ENCODE peak calls at places on chromosomes 3 and 15, in nine cellular contexts. One of them, this sample, is unnamed.
A peak's percentile ranks its signal among the peaks of the same experiment; 100 is the strongest.

GRCh38 chr15:45641374-45641778 is 6.5 kb downstream of the SQOR start:
- DNase-seq in upper lobe of right lung: no peak
- DNase-seq in DND-41: no peak
- DNase-seq in GM12878: no peak
- DNase-seq in psoas muscle: peak; percentile 54
- DNase-seq in keratinocyte: no peak
- DNase-seq in neuronal stem cell: no peak
- DNase-seq in NT2/D1: no peak
- DNase-seq in iPS DF 6.9: no peak
- DNase-seq in this sample: no peak

GRCh38 chr3:178343433-178344038 is 192.7 kb upstream of the KCNMB2 start:
- DNase-seq in upper lobe of right lung: no peak
- DNase-seq in DND-41: no peak
- DNase-seq in keratinocyte: no peak
- DNase-seq in NT2/D1: no peak
- DNase-seq in neuronal stem cell: no peak
- DNase-seq in psoas muscle: no peak
- DNase-seq in GM12878: no peak
- DNase-seq in iPS DF 6.9: no peak
- DNase-seq in this sample: no peak

GRCh38 chr15:51751687-51752683 is 588 bp downstream of the TMOD2 start:
- DNase-seq in DND-41: peak; percentile 20
- DNase-seq in keratinocyte: no peak
- DNase-seq in GM12878: no peak
- DNase-seq in neuronal stem cell: peak; percentile 29
- DNase-seq in iPS DF 6.9: no peak
- DNase-seq in NT2/D1: no peak
- DNase-seq in upper lobe of right lung: peak; percentile 67
- DNase-seq in psoas muscle: peak; percentile 56
- DNase-seq in this sample: peak; percentile 52

GRCh38 chr3:170689218-170689874 is 103.5 kb upstream of the SLC7A14 start:
- DNase-seq in neuronal stem cell: no peak
- DNase-seq in psoas muscle: peak; percentile 52
- DNase-seq in upper lobe of right lung: peak; percentile 67
- DNase-seq in iPS DF 6.9: no peak
- DNase-seq in keratinocyte: peak; percentile 94
- DNase-seq in GM12878: no peak
- DNase-seq in NT2/D1: peak; percentile 74
- DNase-seq in DND-41: no peak
- DNase-seq in this sample: peak; percentile 50

GRCh38 chr3:89025185-89025584 is 82.2 kb upstream of the EPHA3 start:
- DNase-seq in neuronal stem cell: peak; percentile 37
- DNase-seq in keratinocyte: no peak
- DNase-seq in DND-41: no peak
- DNase-seq in GM12878: no peak
- DNase-seq in psoas muscle: no peak
- DNase-seq in NT2/D1: no peak
- DNase-seq in upper lobe of right lung: no peak
- DNase-seq in iPS DF 6.9: no peak
- DNase-seq in this sample: no peak

GRCh38 chr3:151219056-151219455 is 16.0 kb upstream of the GPR171 start:
- DNase-seq in iPS DF 6.9: no peak
- DNase-seq in GM12878: no peak
- DNase-seq in NT2/D1: no peak
- DNase-seq in neuronal stem cell: no peak
- DNase-seq in DND-41: no peak
- DNase-seq in upper lobe of right lung: no peak
- DNase-seq in keratinocyte: peak; percentile 61
- DNase-seq in psoas muscle: no peak
- DNase-seq in this sample: no peak

GRCh38 chr3:101868534-101869464 is 19.5 kb downstream of the NFKBIZ start:
- DNase-seq in keratinocyte: no peak
- DNase-seq in DND-41: no peak
- DNase-seq in iPS DF 6.9: no peak
- DNase-seq in upper lobe of right lung: no peak
- DNase-seq in GM12878: no peak
- DNase-seq in NT2/D1: no peak
- DNase-seq in psoas muscle: no peak
- DNase-seq in neuronal stem cell: no peak
- DNase-seq in this sample: peak; percentile 65

GRCh38 chr3:194620192-194620591 is 13.0 kb downstream of the TMEM44 start:
- DNase-seq in psoas muscle: peak; percentile 2
- DNase-seq in GM12878: no peak
- DNase-seq in iPS DF 6.9: no peak
- DNase-seq in keratinocyte: no peak
- DNase-seq in neuronal stem cell: no peak
- DNase-seq in upper lobe of right lung: no peak
- DNase-seq in DND-41: no peak
- DNase-seq in NT2/D1: no peak
- DNase-seq in this sample: no peak

GRCh38 chr15:76335129-76335850 is 1.3 kb upstream of the ISL2 start:
- DNase-seq in upper lobe of right lung: no peak
- DNase-seq in psoas muscle: no peak
- DNase-seq in DND-41: no peak
- DNase-seq in iPS DF 6.9: no peak
- DNase-seq in neuronal stem cell: no peak
- DNase-seq in keratinocyte: no peak
- DNase-seq in NT2/D1: no peak
- DNase-seq in GM12878: no peak
- DNase-seq in this sample: no peak

GRCh38 chr3:74384151-74384550 is 230.3 kb downstream of the CNTN3 start:
- DNase-seq in upper lobe of right lung: no peak
- DNase-seq in GM12878: no peak
- DNase-seq in DND-41: no peak
- DNase-seq in NT2/D1: no peak
- DNase-seq in neuronal stem cell: no peak
- DNase-seq in keratinocyte: no peak
- DNase-seq in iPS DF 6.9: no peak
- DNase-seq in psoas muscle: no peak
- DNase-seq in this sample: no peak

GRCh38 chr15:27549796-27550195 is 549.3 kb downstream of the OCA2 start:
- DNase-seq in iPS DF 6.9: no peak
- DNase-seq in psoas muscle: no peak
- DNase-seq in upper lobe of right lung: no peak
- DNase-seq in GM12878: no peak
- DNase-seq in neuronal stem cell: no peak
- DNase-seq in DND-41: no peak
- DNase-seq in NT2/D1: no peak
- DNase-seq in keratinocyte: no peak
- DNase-seq in this sample: no peak

GRCh38 chr3:6781103-6781502 is 79.8 kb upstream of the GRM7 start:
- DNase-seq in keratinocyte: no peak
- DNase-seq in GM12878: no peak
- DNase-seq in NT2/D1: no peak
- DNase-seq in neuronal stem cell: no peak
- DNase-seq in iPS DF 6.9: no peak
- DNase-seq in DND-41: no peak
- DNase-seq in upper lobe of right lung: no peak
- DNase-seq in psoas muscle: no peak
- DNase-seq in this sample: no peak

GRCh38 chr3:179949428-179949827 is 87.3 kb downstream of the PEX5L start:
- DNase-seq in upper lobe of right lung: no peak
- DNase-seq in keratinocyte: no peak
- DNase-seq in iPS DF 6.9: no peak
- DNase-seq in neuronal stem cell: no peak
- DNase-seq in NT2/D1: no peak
- DNase-seq in GM12878: no peak
- DNase-seq in psoas muscle: no peak
- DNase-seq in DND-41: no peak
- DNase-seq in this sample: no peak

GRCh38 chr15:40266828-40267304 is 16.0 kb downstream of the ANKRD63 start:
- DNase-seq in psoas muscle: no peak
- DNase-seq in DND-41: no peak
- DNase-seq in keratinocyte: peak; percentile 83
- DNase-seq in upper lobe of right lung: peak; percentile 82
- DNase-seq in iPS DF 6.9: no peak
- DNase-seq in GM12878: no peak
- DNase-seq in NT2/D1: no peak
- DNase-seq in neuronal stem cell: no peak
- DNase-seq in this sample: peak; percentile 88

GRCh38 chr3:144058713-144059112 is 87.1 kb downstream of the DIPK2A start:
- DNase-seq in neuronal stem cell: no peak
- DNase-seq in keratinocyte: no peak
- DNase-seq in DND-41: no peak
- DNase-seq in psoas muscle: no peak
- DNase-seq in upper lobe of right lung: no peak
- DNase-seq in GM12878: peak; percentile 20
- DNase-seq in NT2/D1: no peak
- DNase-seq in iPS DF 6.9: no peak
- DNase-seq in this sample: no peak

DNA sequence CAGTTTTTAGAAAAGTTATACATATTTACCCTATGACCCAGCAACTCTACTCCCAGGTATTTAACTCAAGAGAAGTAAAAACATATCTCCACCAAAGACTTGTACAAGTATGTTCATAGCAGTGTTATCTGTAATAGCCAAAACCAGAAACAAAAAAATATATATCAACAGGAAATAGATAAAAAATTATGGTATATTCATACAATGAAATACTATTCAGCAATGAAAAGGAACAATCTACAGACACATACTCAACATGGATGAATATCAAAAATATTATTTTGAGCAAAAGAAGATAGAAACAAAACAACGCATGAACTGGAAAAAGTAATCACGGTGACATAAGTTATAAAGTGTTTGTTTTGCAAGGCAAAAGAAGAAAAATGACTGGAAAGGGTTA is 72.4 kb downstream of the VPS13C start:
- DNase-seq in neuronal stem cell: no peak
- DNase-seq in DND-41: no peak
- DNase-seq in psoas muscle: no peak
- DNase-seq in keratinocyte: no peak
- DNase-seq in upper lobe of right lung: no peak
- DNase-seq in iPS DF 6.9: no peak
- DNase-seq in NT2/D1: no peak
- DNase-seq in GM12878: no peak
- DNase-seq in this sample: no peak
- H3K36me3 ChIP-seq in neuronal stem cell: no peaks in the 10 kb centered on the region
- H3K36me3 ChIP-seq in DND-41: peaks cover 64% of the 10 kb centered on the region
- H3K36me3 ChIP-seq in psoas muscle: no peaks in the 10 kb centered on the region
- H3K36me3 ChIP-seq in keratinocyte: no peaks in the 10 kb centered on the region
- H3K36me3 ChIP-seq in upper lobe of right lung: peaks cover 46% of the 10 kb centered on the region
- H3K36me3 ChIP-seq in iPS DF 6.9: no peaks in the 10 kb centered on the region
- H3K36me3 ChIP-seq in NT2/D1: no peaks in the 10 kb centered on the region
- H3K36me3 ChIP-seq in GM12878: no peaks in the 10 kb centered on the region
- H3K36me3 ChIP-seq in this sample: no peaks in the 10 kb centered on the region

DNA sequence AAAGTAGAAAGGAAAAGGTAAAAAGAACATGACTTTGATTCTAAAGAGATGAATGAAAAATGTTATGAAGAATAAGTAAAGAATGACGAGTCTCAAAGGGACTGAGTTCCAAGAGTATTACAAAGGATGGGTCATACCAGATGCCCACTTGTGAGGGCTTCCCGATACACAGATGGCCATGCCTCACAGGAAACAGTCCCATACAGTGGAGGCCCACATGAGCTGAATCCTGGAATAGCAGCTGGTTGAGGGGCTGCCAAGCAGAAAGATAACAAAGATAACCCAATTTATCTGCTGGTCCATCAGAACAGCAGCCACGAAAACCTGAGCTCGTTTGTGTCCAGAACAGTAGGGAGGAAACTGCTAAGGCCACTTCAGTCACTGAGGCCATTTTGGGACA is 3.7 kb downstream of the SSR3 start:
- DNase-seq in iPS DF 6.9: no peak
- DNase-seq in neuronal stem cell: no peak
- DNase-seq in upper lobe of right lung: no peak
- DNase-seq in NT2/D1: no peak
- DNase-seq in GM12878: no peak
- DNase-seq in psoas muscle: no peak
- DNase-seq in keratinocyte: no peak
- DNase-seq in DND-41: no peak
- DNase-seq in this sample: no peak
- H3K36me3 ChIP-seq in iPS DF 6.9: peaks cover 8% of the 10 kb centered on the region
- H3K36me3 ChIP-seq in neuronal stem cell: peaks cover 7% of the 10 kb centered on the region
- H3K36me3 ChIP-seq in upper lobe of right lung: peaks cover 70% of the 10 kb centered on the region
- H3K36me3 ChIP-seq in NT2/D1: peaks cover 79% of the 10 kb centered on the region
- H3K36me3 ChIP-seq in GM12878: no peaks in the 10 kb centered on the region
- H3K36me3 ChIP-seq in psoas muscle: peaks cover 2% of the 10 kb centered on the region
- H3K36me3 ChIP-seq in keratinocyte: peaks cover 3% of the 10 kb centered on the region
- H3K36me3 ChIP-seq in DND-41: peaks cover 71% of the 10 kb centered on the region
- H3K36me3 ChIP-seq in this sample: peaks cover 68% of the 10 kb centered on the region

GRCh38 chr3:189275852-189276251 is 104.1 kb downstream of the TPRG1 start:
- DNase-seq in GM12878: no peak
- DNase-seq in keratinocyte: no peak
- DNase-seq in iPS DF 6.9: no peak
- DNase-seq in psoas muscle: no peak
- DNase-seq in DND-41: no peak
- DNase-seq in upper lobe of right lung: no peak
- DNase-seq in neuronal stem cell: no peak
- DNase-seq in NT2/D1: no peak
- DNase-seq in this sample: no peak

GRCh38 chr3:189272500-189273119 is 100.8 kb downstream of the TPRG1 start:
- DNase-seq in psoas muscle: no peak
- DNase-seq in GM12878: no peak
- DNase-seq in keratinocyte: no peak
- DNase-seq in neuronal stem cell: peak; percentile 20
- DNase-seq in upper lobe of right lung: no peak
- DNase-seq in NT2/D1: no peak
- DNase-seq in DND-41: no peak
- DNase-seq in iPS DF 6.9: peak; percentile 33
- DNase-seq in this sample: no peak

GRCh38 chr3:189276481-189277190 is 104.9 kb downstream of the TPRG1 start:
- DNase-seq in keratinocyte: no peak
- DNase-seq in psoas muscle: no peak
- DNase-seq in neuronal stem cell: no peak
- DNase-seq in upper lobe of right lung: no peak
- DNase-seq in NT2/D1: no peak
- DNase-seq in iPS DF 6.9: no peak
- DNase-seq in GM12878: no peak
- DNase-seq in DND-41: no peak
- DNase-seq in this sample: no peak

GRCh38 chr3:189275182-189275581 is 103.4 kb downstream of the TPRG1 start:
- DNase-seq in psoas muscle: no peak
- DNase-seq in neuronal stem cell: no peak
- DNase-seq in upper lobe of right lung: no peak
- DNase-seq in GM12878: no peak
- DNase-seq in NT2/D1: no peak
- DNase-seq in iPS DF 6.9: no peak
- DNase-seq in DND-41: no peak
- DNase-seq in keratinocyte: no peak
- DNase-seq in this sample: no peak

DNA sequence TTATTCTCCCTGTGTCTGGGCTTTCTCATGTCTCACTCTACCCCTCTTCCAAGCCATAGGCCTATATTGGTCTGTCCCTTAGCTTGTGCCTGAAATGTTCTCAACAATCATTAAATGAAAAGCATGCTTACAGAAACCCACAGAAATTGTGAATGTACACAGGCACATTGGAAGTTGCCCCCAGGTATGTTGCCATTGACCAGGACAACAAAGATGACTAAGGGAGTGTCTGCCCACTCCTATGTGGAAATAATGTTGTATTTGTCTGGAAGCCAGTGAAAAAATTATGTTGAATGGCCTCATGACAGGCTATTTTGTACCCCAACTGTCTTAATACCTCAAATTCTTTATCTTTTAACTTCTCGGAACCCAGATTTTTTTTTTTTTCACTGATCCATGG is 102.0 kb downstream of the TPRG1 start:
- DNase-seq in upper lobe of right lung: no peak
- DNase-seq in NT2/D1: no peak
- DNase-seq in neuronal stem cell: no peak
- DNase-seq in GM12878: no peak
- DNase-seq in keratinocyte: no peak
- DNase-seq in psoas muscle: no peak
- DNase-seq in DND-41: no peak
- DNase-seq in iPS DF 6.9: no peak
- DNase-seq in this sample: no peak
- H3K36me3 ChIP-seq in upper lobe of right lung: no peaks in the 10 kb centered on the region
- H3K36me3 ChIP-seq in NT2/D1: no peaks in the 10 kb centered on the region
- H3K36me3 ChIP-seq in neuronal stem cell: no peaks in the 10 kb centered on the region
- H3K36me3 ChIP-seq in GM12878: no peaks in the 10 kb centered on the region
- H3K36me3 ChIP-seq in keratinocyte: no peaks in the 10 kb centered on the region
- H3K36me3 ChIP-seq in psoas muscle: no peaks in the 10 kb centered on the region
- H3K36me3 ChIP-seq in DND-41: no peaks in the 10 kb centered on the region
- H3K36me3 ChIP-seq in iPS DF 6.9: no peaks in the 10 kb centered on the region
- H3K36me3 ChIP-seq in this sample: no peaks in the 10 kb centered on the region

GRCh38 chr15:43067717-43068461 is 37.9 kb downstream of the UBR1 start:
- DNase-seq in keratinocyte: peak; percentile 38
- DNase-seq in DND-41: no peak
- DNase-seq in GM12878: no peak
- DNase-seq in psoas muscle: no peak
- DNase-seq in upper lobe of right lung: no peak
- DNase-seq in NT2/D1: peak; percentile 8
- DNase-seq in neuronal stem cell: no peak
- DNase-seq in iPS DF 6.9: no peak
- DNase-seq in this sample: no peak
- H3K36me3 ChIP-seq in keratinocyte: peaks cover 6% of the 10 kb centered on the region
- H3K36me3 ChIP-seq in DND-41: peaks cover 73% of the 10 kb centered on the region
- H3K36me3 ChIP-seq in GM12878: peaks cover 1% of the 10 kb centered on the region
- H3K36me3 ChIP-seq in psoas muscle: no peaks in the 10 kb centered on the region
- H3K36me3 ChIP-seq in upper lobe of right lung: peaks cover 86% of the 10 kb centered on the region
- H3K36me3 ChIP-seq in NT2/D1: peaks cover 60% of the 10 kb centered on the region
- H3K36me3 ChIP-seq in neuronal stem cell: peaks cover 7% of the 10 kb centered on the region
- H3K36me3 ChIP-seq in iPS DF 6.9: no peaks in the 10 kb centered on the region
- H3K36me3 ChIP-seq in this sample: no peaks in the 10 kb centered on the region